ENCODE peak calls at places on chromosomes 7 and 10, in five cellular contexts. One of them, this sample, is unnamed.
A peak's percentile ranks its signal among the peaks of the same experiment; 100 is the strongest.

GRCh38 chr10:50469778-50470193 is 154.0 kb downstream of the SGMS1 start:
- DNase-seq in tibial artery: no peak
- DNase-seq in stomach: no peak
- DNase-seq in astrocyte: no peak
- DNase-seq in prostate gland: no peak
- DNase-seq in this sample: peak; percentile 15

GRCh38 chr10:128047337-128047736 is 78.9 kb downstream of the MKI67 start:
- DNase-seq in astrocyte: peak; percentile 35
- DNase-seq in tibial artery: peak; percentile 86
- DNase-seq in prostate gland: peak; percentile 90
- DNase-seq in stomach: peak; percentile 90
- DNase-seq in this sample: peak; percentile 92

GRCh38 chr10:66292922-66293321 is 632.9 kb upstream of the LRRTM3 start:
- DNase-seq in tibial artery: no peak
- DNase-seq in prostate gland: no peak
- DNase-seq in astrocyte: no peak
- DNase-seq in stomach: no peak
- DNase-seq in this sample: no peak

GRCh38 chr10:31935678-31936077 is 7.0 kb upstream of the ARHGAP12 start:
- DNase-seq in prostate gland: no peak
- DNase-seq in astrocyte: no peak
- DNase-seq in stomach: no peak
- DNase-seq in tibial artery: no peak
- DNase-seq in this sample: no peak

GRCh38 chr7:140902305-140902953 is 22.3 kb downstream of the BRAF start:
- DNase-seq in astrocyte: no peak
- DNase-seq in stomach: no peak
- DNase-seq in prostate gland: no peak
- DNase-seq in tibial artery: no peak
- DNase-seq in this sample: no peak

GRCh38 chr7:92766461-92767003 is 69.8 kb downstream of the CDK6 start:
- DNase-seq in astrocyte: peak; percentile 70
- DNase-seq in tibial artery: no peak
- DNase-seq in stomach: no peak
- DNase-seq in prostate gland: no peak
- DNase-seq in this sample: no peak

GRCh38 chr10:71497802-71498326 is 101.1 kb downstream of the CDH23 start:
- DNase-seq in stomach: no peak
- DNase-seq in tibial artery: no peak
- DNase-seq in astrocyte: no peak
- DNase-seq in prostate gland: no peak
- DNase-seq in this sample: no peak

GRCh38 chr10:126593968-126594701 is 76.4 kb downstream of the C10orf90 start:
- DNase-seq in tibial artery: no peak
- DNase-seq in stomach: no peak
- DNase-seq in prostate gland: no peak
- DNase-seq in astrocyte: no peak
- DNase-seq in this sample: no peak

GRCh38 chr10:132375795-132376297 is 21.2 kb upstream of the PWWP2B start:
- DNase-seq in prostate gland: no peak
- DNase-seq in tibial artery: no peak
- DNase-seq in astrocyte: no peak
- DNase-seq in stomach: no peak
- DNase-seq in this sample: no peak

GRCh38 chr10:13224210-13224995 is 9.8 kb downstream of the UCMA start:
- DNase-seq in prostate gland: no peak
- DNase-seq in stomach: no peak
- DNase-seq in astrocyte: no peak
- DNase-seq in tibial artery: peak; percentile 7
- DNase-seq in this sample: no peak

GRCh38 chr10:55063817-55064216 is 262.8 kb upstream of the PCDH15 start:
- DNase-seq in tibial artery: no peak
- DNase-seq in astrocyte: peak; percentile 4
- DNase-seq in prostate gland: no peak
- DNase-seq in stomach: no peak
- DNase-seq in this sample: no peak

GRCh38 chr7:40717242-40717641 is 582.4 kb downstream of the SUGCT start:
- DNase-seq in tibial artery: peak; percentile 93
- DNase-seq in astrocyte: peak; percentile 55
- DNase-seq in prostate gland: no peak
- DNase-seq in stomach: peak; percentile 81
- DNase-seq in this sample: peak; percentile 14

GRCh38 chr10:11616021-11616420 is 4.6 kb upstream of the USP6NL start:
- DNase-seq in tibial artery: no peak
- DNase-seq in stomach: no peak
- DNase-seq in prostate gland: no peak
- DNase-seq in astrocyte: no peak
- DNase-seq in this sample: no peak

GRCh38 chr10:90136731-90137316 is 435.4 kb downstream of the KIF20B start:
- DNase-seq in tibial artery: no peak
- DNase-seq in stomach: no peak
- DNase-seq in astrocyte: peak; percentile 39
- DNase-seq in prostate gland: no peak
- DNase-seq in this sample: no peak

GRCh38 chr7:134565643-134566136 is 16.8 kb downstream of the AKR1B15 start:
- DNase-seq in astrocyte: peak; percentile 34
- DNase-seq in stomach: no peak
- DNase-seq in prostate gland: peak; percentile 33
- DNase-seq in tibial artery: peak; percentile 79
- DNase-seq in this sample: no peak

GRCh38 chr7:110522751-110523200 is 568.2 kb upstream of the LRRN3 start:
- DNase-seq in prostate gland: no peak
- DNase-seq in tibial artery: no peak
- DNase-seq in stomach: no peak
- DNase-seq in astrocyte: peak; percentile 34
- DNase-seq in this sample: no peak

GRCh38 chr7:70710011-70710480 is 421.9 kb upstream of the GALNT17 start:
- DNase-seq in tibial artery: no peak
- DNase-seq in prostate gland: peak; percentile 54
- DNase-seq in astrocyte: peak; percentile 91
- DNase-seq in stomach: no peak
- DNase-seq in this sample: no peak

GRCh38 chr10:59079386-59080226 is 96.8 kb upstream of the PHYHIPL start:
- DNase-seq in astrocyte: peak; percentile 84
- DNase-seq in tibial artery: no peak
- DNase-seq in prostate gland: no peak
- DNase-seq in stomach: no peak
- DNase-seq in this sample: no peak

GRCh38 chr10:133350283-133350949 is 3.2 kb downstream of the PRAP1 start:
- DNase-seq in prostate gland: no peak
- DNase-seq in astrocyte: no peak
- DNase-seq in tibial artery: no peak
- DNase-seq in stomach: no peak
- DNase-seq in this sample: no peak

GRCh38 chr7:29254663-29255062 is 60.1 kb downstream of the CHN2 start:
- DNase-seq in tibial artery: no peak
- DNase-seq in prostate gland: no peak
- DNase-seq in stomach: no peak
- DNase-seq in astrocyte: no peak
- DNase-seq in this sample: no peak

GRCh38 chr7:54860003-54860775 is 101.2 kb upstream of the SEC61G start:
- DNase-seq in tibial artery: no peak
- DNase-seq in prostate gland: no peak
- DNase-seq in astrocyte: no peak
- DNase-seq in stomach: no peak
- DNase-seq in this sample: no peak

GRCh38 chr10:22246680-22247391 is 29.0 kb upstream of the EBLN1 start:
- DNase-seq in prostate gland: no peak
- DNase-seq in tibial artery: no peak
- DNase-seq in stomach: no peak
- DNase-seq in astrocyte: peak; percentile 90
- DNase-seq in this sample: no peak

GRCh38 chr7:157444843-157445135 is 108.0 kb downstream of the DNAJB6 start:
- DNase-seq in prostate gland: no peak
- DNase-seq in stomach: no peak
- DNase-seq in astrocyte: no peak
- DNase-seq in tibial artery: no peak
- DNase-seq in this sample: no peak

GRCh38 chr7:46775776-46776175 is 806.1 kb downstream of the TNS3 start:
- DNase-seq in stomach: no peak
- DNase-seq in tibial artery: no peak
- DNase-seq in prostate gland: no peak
- DNase-seq in astrocyte: no peak
- DNase-seq in this sample: no peak

GRCh38 chr10:13636776-13637175 is 50.0 kb downstream of the PRPF18 start:
- DNase-seq in prostate gland: no peak
- DNase-seq in tibial artery: no peak
- DNase-seq in stomach: no peak
- DNase-seq in astrocyte: peak; percentile 34
- DNase-seq in this sample: no peak

GRCh38 chr10:130800281-130800680 is 511.2 kb downstream of the TCERG1L start:
- DNase-seq in stomach: no peak
- DNase-seq in tibial artery: no peak
- DNase-seq in astrocyte: no peak
- DNase-seq in prostate gland: no peak
- DNase-seq in this sample: no peak

GRCh38 chr7:19920200-19920599 is 146.8 kb upstream of the TMEM196 start:
- DNase-seq in prostate gland: no peak
- DNase-seq in astrocyte: peak; percentile 88
- DNase-seq in tibial artery: no peak
- DNase-seq in stomach: no peak
- DNase-seq in this sample: no peak

GRCh38 chr10:124516998-124517397 is 55.4 kb downstream of the LHPP start:
- DNase-seq in prostate gland: no peak
- DNase-seq in astrocyte: no peak
- DNase-seq in stomach: no peak
- DNase-seq in tibial artery: no peak
- DNase-seq in this sample: no peak

GRCh38 chr7:75986147-75986781 is 8.1 kb downstream of the TMEM120A start:
- DNase-seq in stomach: no peak
- DNase-seq in astrocyte: no peak
- DNase-seq in tibial artery: peak; percentile 66
- DNase-seq in prostate gland: no peak
- DNase-seq in this sample: no peak

GRCh38 chr7:8378349-8379019 is 54.9 kb upstream of the NXPH1 start:
- DNase-seq in astrocyte: no peak
- DNase-seq in prostate gland: no peak
- DNase-seq in stomach: no peak
- DNase-seq in tibial artery: no peak
- DNase-seq in this sample: no peak

DNA sequence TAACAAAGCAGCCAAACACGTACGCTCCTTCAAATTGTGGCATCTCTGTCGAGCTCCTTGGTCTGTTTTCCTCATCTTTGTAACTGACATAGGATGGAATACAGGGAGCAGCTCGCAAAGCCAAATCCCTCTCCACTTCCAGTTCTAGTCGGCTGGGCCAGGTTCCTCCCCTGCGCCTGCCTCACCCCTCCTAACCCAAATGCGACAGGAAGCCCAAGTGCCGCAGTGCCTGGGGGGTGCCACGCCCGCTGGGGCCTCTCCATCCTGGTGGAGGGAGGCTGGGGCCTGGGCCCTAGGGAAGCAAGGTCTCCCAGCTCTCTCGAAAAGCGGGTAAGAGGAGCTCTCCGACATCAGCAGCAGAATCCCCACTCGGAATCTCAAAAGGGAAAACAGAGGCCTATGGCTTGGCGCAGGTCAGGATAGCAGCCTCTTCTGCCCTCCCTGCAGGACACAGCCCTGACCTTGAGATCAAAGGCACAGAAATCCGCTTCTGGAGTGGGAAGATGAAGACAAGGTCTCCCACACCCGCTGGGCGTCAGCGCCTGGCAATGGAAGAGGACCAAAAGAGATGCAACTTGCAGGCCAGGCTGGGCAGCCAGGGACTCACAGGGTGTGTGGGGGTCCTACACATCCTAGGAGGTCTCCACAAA is 165.8 kb downstream of the NRF1 start:
- DNase-seq in tibial artery: no peak
- DNase-seq in astrocyte: no peak
- DNase-seq in prostate gland: no peak
- DNase-seq in stomach: no peak
- DNase-seq in this sample: no peak
- H3K27me3 ChIP-seq in tibial artery: peaks cover 73% of the 10 kb centered on the region
- H3K27me3 ChIP-seq in astrocyte: peaks cover 57% of the 10 kb centered on the region
- H3K27me3 ChIP-seq in prostate gland: peaks cover 12% of the 10 kb centered on the region
- H3K27me3 ChIP-seq in stomach: peaks cover 55% of the 10 kb centered on the region
- H3K27me3 ChIP-seq in this sample: peaks cover 63% of the 10 kb centered on the region

GRCh38 chr7:50369408-50370026 is 65.0 kb downstream of the IKZF1 start:
- DNase-seq in prostate gland: no peak
- DNase-seq in tibial artery: no peak
- DNase-seq in stomach: no peak
- DNase-seq in astrocyte: no peak
- DNase-seq in this sample: no peak
- TF ChIP-seq CTCF in prostate gland: no peak
- TF ChIP-seq CTCF in tibial artery: no peak
- TF ChIP-seq CTCF in stomach: no peak
- TF ChIP-seq CTCF in astrocyte: no peak
- TF ChIP-seq CTCF in this sample: peak; percentile 49

GRCh38 chr7:149769915-149770314 is 3.5 kb downstream of the ZNF467 start:
- DNase-seq in astrocyte: no peak
- DNase-seq in prostate gland: no peak
- DNase-seq in tibial artery: no peak
- DNase-seq in stomach: no peak
- DNase-seq in this sample: no peak
- H3K27me3 ChIP-seq in astrocyte: peaks cover 47% of the 10 kb centered on the region
- H3K27me3 ChIP-seq in prostate gland: no peaks in the 10 kb centered on the region
- H3K27me3 ChIP-seq in tibial artery: peaks cover 25% of the 10 kb centered on the region
- H3K27me3 ChIP-seq in stomach: no peaks in the 10 kb centered on the region
- H3K27me3 ChIP-seq in this sample: peaks cover 44% of the 10 kb centered on the region

GRCh38 chr10:36781570-36781969 is 343.8 kb upstream of the ANKRD30A start:
- DNase-seq in prostate gland: no peak
- DNase-seq in tibial artery: no peak
- DNase-seq in stomach: no peak
- DNase-seq in astrocyte: no peak
- DNase-seq in this sample: no peak

GRCh38 chr10:36773652-36774051 is 351.7 kb upstream of the ANKRD30A start:
- DNase-seq in astrocyte: no peak
- DNase-seq in tibial artery: no peak
- DNase-seq in stomach: no peak
- DNase-seq in prostate gland: no peak
- DNase-seq in this sample: no peak

GRCh38 chr10:36783400-36783799 is 342.0 kb upstream of the ANKRD30A start:
- DNase-seq in stomach: no peak
- DNase-seq in prostate gland: no peak
- DNase-seq in tibial artery: no peak
- DNase-seq in astrocyte: no peak
- DNase-seq in this sample: no peak

GRCh38 chr10:36778600-36778999 is 346.8 kb upstream of the ANKRD30A start:
- DNase-seq in astrocyte: no peak
- DNase-seq in tibial artery: no peak
- DNase-seq in prostate gland: no peak
- DNase-seq in stomach: no peak
- DNase-seq in this sample: no peak

GRCh38 chr10:36779238-36779846 is 346.1 kb upstream of the ANKRD30A start:
- DNase-seq in tibial artery: no peak
- DNase-seq in prostate gland: no peak
- DNase-seq in astrocyte: peak; percentile 22
- DNase-seq in stomach: no peak
- DNase-seq in this sample: peak; percentile 11
- TF ChIP-seq CTCF in tibial artery: peak; percentile 85
- TF ChIP-seq CTCF in prostate gland: no peak
- TF ChIP-seq CTCF in astrocyte: peak; percentile 86
- TF ChIP-seq CTCF in stomach: no peak
- TF ChIP-seq CTCF in this sample: peak; percentile 49